ENCODE peak calls at places on chromosome 21, in nine cellular contexts. A is HS-5; M is HCEC 1CT; Q is brain microvascular endothelial cell; Z is stimulated activated CD8-positive, alpha-beta memory T cell treated with anti-CD3 and anti-CD28 coated beads, Interleukin-12 subunit alpha, Interleukin-12 subunit beta, amount 100 ng/mL, for 4 hours; S is germinal center; G is progenitor cell of endocrine pancreas; C is activated CD4-positive, alpha-beta T cell treated with anti-CD3 and anti-CD28 coated beads, Interleukin-2, amount 10 ng/mL, durations not matched to agents 7 days and 5 days; F is AG04450. D is an unnamed sample.

GRCh38 chr21:35015435-35016024 is 33.6 kb downstream of the RUNX1 start:
- DNase-seq in A (no peak), M (no peak), Q (no peak), Z (no peak), S (no peak), G (no peak), C (peak), F (no peak), D (no peak)

GRCh38 chr21:29145354-29145782 is 14.9 kb downstream of the MAP3K7CL start:
- DNase-seq in A (peak), M (peak), Q (peak), Z (no peak), S (no peak), G (no peak), C (peak), F (peak), D (no peak)

GRCh38 chr21:34235514-34235913 is 128.3 kb upstream of the KCNE2 start:
- DNase-seq in A (no peak), M (no peak), Q (no peak), Z (no peak), S (no peak), G (no peak), C (no peak), F (no peak), D (no peak)

GRCh38 chr21:36111238-36111637 is 23.6 kb upstream of the CBR3 start:
- DNase-seq in A (no peak), M (no peak), Q (no peak), Z (no peak), S (no peak), G (no peak), C (no peak), F (no peak), D (no peak)

GRCh38 chr21:33290441-33290840 is 24.3 kb downstream of the IL10RB start:
- DNase-seq in A (no peak), M (no peak), Q (no peak), Z (no peak), S (no peak), G (no peak), C (no peak), F (no peak), D (no peak)

GRCh38 chr21:46168659-46169386 is 13.4 kb upstream of the FTCD start:
- DNase-seq in A (no peak), M (no peak), Q (no peak), Z (no peak), S (no peak), G (no peak), C (no peak), F (no peak), D (no peak)

GRCh38 chr21:33293811-33294216 is 27.6 kb downstream of the IL10RB start:
- DNase-seq in A (no peak), M (no peak), Q (no peak), Z (no peak), S (no peak), G (no peak), C (peak), F (no peak), D (no peak)

GRCh38 chr21:26814374-26814773 is 30.8 kb downstream of the ADAMTS1 start:
- DNase-seq in A (no peak), M (no peak), Q (no peak), Z (no peak), S (no peak), G (no peak), C (no peak), F (no peak), D (no peak)

GRCh38 chr21:46219591-46220239 is 8.9 kb downstream of the LSS start:
- DNase-seq in A (no peak), M (no peak), Q (no peak), Z (no peak), S (no peak), G (no peak), C (no peak), F (no peak), D (no peak)

D was measured in KBM-7.